ENCODE peak calls at places on chromosome 14, in six cellular contexts. R is HT1080; B is stimulated activated CD4-positive, alpha-beta T cell treated with anti-CD3 and anti-CD28 coated beads, TNF-alpha, amount 100 ng/mL, for 1 hour; M is ACHN; E is frontal cortex; D is heart right ventricle. A is an unnamed sample.

GRCh38 chr14:49867831-49868719 is 15.5 kb upstream of the NEMF start:
- DNase-seq in R (peak), B (peak), M (peak), E (peak), D (peak), A (peak)

GRCh38 chr14:73771848-73772705 is 57.9 kb upstream of the PNMA1 start:
- DNase-seq in R (no peak), B (no peak), M (no peak), E (peak), D (no peak), A (no peak)

GRCh38 chr14:64762044-64763034 is 58.1 kb downstream of the PLEKHG3 start:
- DNase-seq in R (peak), B (peak), M (peak), E (peak), D (peak), A (peak)

GRCh38 chr14:95424533-95424932 is 91.9 kb downstream of the SYNE3 start:
- DNase-seq in R (no peak), B (no peak), M (no peak), E (no peak), D (no peak), A (no peak)

GRCh38 chr14:106737025-106737424 is 1210.6 kb downstream of the TMEM121 start:
- DNase-seq in R (no peak), B (no peak), M (no peak), E (no peak), D (no peak), A (no peak)

GRCh38 chr14:93965287-93965821 is 11.0 kb downstream of the ASB2 start:
- DNase-seq in R (peak), B (no peak), M (peak), E (no peak), D (no peak), A (no peak)

GRCh38 chr14:100538566-100539318 is 48.5 kb downstream of the BEGAIN start:
- DNase-seq in R (no peak), B (no peak), M (no peak), E (no peak), D (peak), A (no peak)

GRCh38 chr14:66444271-66444987 is 41.7 kb upstream of the CCDC196 start:
- DNase-seq in R (no peak), B (no peak), M (no peak), E (no peak), D (no peak), A (no peak)

GRCh38 chr14:59190372-59190771 is 1.9 kb downstream of the DAAM1 start:
- DNase-seq in R (no peak), B (no peak), M (peak), E (no peak), D (no peak), A (no peak)

GRCh38 chr14:90438841-90439240 is 42.0 kb downstream of the CALM1 start:
- DNase-seq in R (no peak), B (no peak), M (peak), E (no peak), D (no peak), A (no peak)

GRCh38 chr14:25050494-25051170 is 685 bp upstream of the STXBP6 start:
- DNase-seq in R (peak), B (no peak), M (no peak), E (peak), D (no peak), A (peak)

GRCh38 chr14:90544566-90544965 is 147.7 kb downstream of the CALM1 start:
- DNase-seq in R (no peak), B (no peak), M (no peak), E (no peak), D (no peak), A (no peak)

GRCh38 chr14:105205718-105206208 is 24.7 kb upstream of the NUDT14 start:
- DNase-seq in R (peak), B (no peak), M (peak), E (no peak), D (peak), A (no peak)

GRCh38 chr14:81219821-81220487 is 805 bp downstream of the GTF2A1 start:
- DNase-seq in R (no peak), B (peak), M (peak), E (peak), D (peak), A (no peak)

GRCh38 chr14:95432152-95433093 is 84.0 kb downstream of the SYNE3 start:
- DNase-seq in R (peak), B (no peak), M (peak), E (peak), D (peak), A (no peak)

GRCh38 chr14:103110681-103111296 is 12.5 kb upstream of the TNFAIP2 start:
- DNase-seq in R (no peak), B (no peak), M (no peak), E (no peak), D (no peak), A (no peak)

GRCh38 chr14:90839889-90840266 is 23.6 kb upstream of the TTC7B start:
- DNase-seq in R (no peak), B (no peak), M (no peak), E (no peak), D (no peak), A (no peak)

GRCh38 chr14:96104469-96105057 is 65.4 kb downstream of the C14orf132 start:
- DNase-seq in R (peak), B (no peak), M (peak), E (no peak), D (peak), A (peak)

GRCh38 chr14:81831128-81831815 is 297.6 kb upstream of the SEL1L start:
- DNase-seq in R (no peak), B (no peak), M (no peak), E (peak), D (peak), A (no peak)

GRCh38 chr14:61003571-61003970 is 22.5 kb downstream of the SLC38A6 start:
- DNase-seq in R (no peak), B (no peak), M (no peak), E (no peak), D (no peak), A (no peak)

GRCh38 chr14:49381778-49382177 is 204.4 kb downstream of the RPS29 start:
- DNase-seq in R (no peak), B (no peak), M (no peak), E (no peak), D (no peak), A (no peak)

A was measured in H4.